ENCODE peak calls at places on chromosomes 1 and 21, in seven cellular contexts. One of them, this sample, is unnamed.

GRCh38 chr1:25712299-25712970 is 87.6 kb upstream of the SELENON start:
- DNase-seq in IMR-90: no peak
- DNase-seq in bronchial epithelial cell: no peak
- DNase-seq in suprapubic skin: no peak
- DNase-seq in small intestine: no peak
- DNase-seq in pancreas: no peak
- DNase-seq in fibroblast of pulmonary artery: no peak
- DNase-seq in this sample: no peak

GRCh38 chr1:198258491-198258890 is 101.7 kb downstream of the NEK7 start:
- DNase-seq in suprapubic skin: no peak
- DNase-seq in small intestine: no peak
- DNase-seq in bronchial epithelial cell: peak; percentile 80
- DNase-seq in IMR-90: peak; percentile 87
- DNase-seq in pancreas: no peak
- DNase-seq in fibroblast of pulmonary artery: peak; percentile 70
- DNase-seq in this sample: no peak

GRCh38 chr1:44217809-44218410 is 4.6 kb downstream of the DMAP1 start:
- DNase-seq in IMR-90: peak; percentile 62
- DNase-seq in bronchial epithelial cell: peak; percentile 53
- DNase-seq in fibroblast of pulmonary artery: peak; percentile 75
- DNase-seq in suprapubic skin: no peak
- DNase-seq in pancreas: peak; percentile 77
- DNase-seq in small intestine: peak; percentile 84
- DNase-seq in this sample: peak; percentile 82

GRCh38 chr1:116949213-116949985 is 39.7 kb downstream of the PTGFRN start:
- DNase-seq in bronchial epithelial cell: no peak
- DNase-seq in IMR-90: no peak
- DNase-seq in fibroblast of pulmonary artery: no peak
- DNase-seq in small intestine: no peak
- DNase-seq in pancreas: no peak
- DNase-seq in suprapubic skin: no peak
- DNase-seq in this sample: no peak

GRCh38 chr1:15130607-15131006 is 22.9 kb upstream of the TMEM51 start:
- DNase-seq in pancreas: no peak
- DNase-seq in bronchial epithelial cell: no peak
- DNase-seq in small intestine: no peak
- DNase-seq in fibroblast of pulmonary artery: no peak
- DNase-seq in IMR-90: no peak
- DNase-seq in suprapubic skin: no peak
- DNase-seq in this sample: no peak

GRCh38 chr1:37234941-37235418 is 200.7 kb upstream of the GRIK3 start:
- DNase-seq in bronchial epithelial cell: no peak
- DNase-seq in pancreas: no peak
- DNase-seq in suprapubic skin: no peak
- DNase-seq in IMR-90: no peak
- DNase-seq in small intestine: no peak
- DNase-seq in fibroblast of pulmonary artery: no peak
- DNase-seq in this sample: no peak

GRCh38 chr1:46535063-46535462 is 16.4 kb downstream of the KNCN start:
- DNase-seq in bronchial epithelial cell: peak; percentile 47
- DNase-seq in pancreas: peak; percentile 30
- DNase-seq in suprapubic skin: no peak
- DNase-seq in IMR-90: no peak
- DNase-seq in small intestine: peak; percentile 44
- DNase-seq in fibroblast of pulmonary artery: no peak
- DNase-seq in this sample: peak; percentile 56

GRCh38 chr1:29397256-29397590 is 160.9 kb downstream of the PTPRU start:
- DNase-seq in IMR-90: no peak
- DNase-seq in suprapubic skin: no peak
- DNase-seq in small intestine: no peak
- DNase-seq in bronchial epithelial cell: no peak
- DNase-seq in fibroblast of pulmonary artery: no peak
- DNase-seq in pancreas: no peak
- DNase-seq in this sample: no peak

GRCh38 chr1:1428174-1428573 is 7.1 kb upstream of the ANKRD65 start:
- DNase-seq in fibroblast of pulmonary artery: no peak
- DNase-seq in pancreas: peak; percentile 12
- DNase-seq in suprapubic skin: no peak
- DNase-seq in bronchial epithelial cell: no peak
- DNase-seq in IMR-90: no peak
- DNase-seq in small intestine: no peak
- DNase-seq in this sample: no peak

GRCh38 chr1:228836427-228836826 is 101.1 kb downstream of the RHOU start:
- DNase-seq in small intestine: peak; percentile 94
- DNase-seq in bronchial epithelial cell: no peak
- DNase-seq in suprapubic skin: no peak
- DNase-seq in IMR-90: no peak
- DNase-seq in fibroblast of pulmonary artery: no peak
- DNase-seq in pancreas: no peak
- DNase-seq in this sample: peak; percentile 53
- H3K4me3 ChIP-seq in small intestine: peak overlapping the region; percentile 58
- H3K4me3 ChIP-seq in bronchial epithelial cell: no peak overlapping the region
- H3K4me3 ChIP-seq in suprapubic skin: no peak overlapping the region
- H3K4me3 ChIP-seq in IMR-90: no peak overlapping the region
- H3K4me3 ChIP-seq in fibroblast of pulmonary artery: no peak overlapping the region
- H3K4me3 ChIP-seq in pancreas: no peak overlapping the region
- H3K4me3 ChIP-seq in this sample: no peak overlapping the region

DNA sequence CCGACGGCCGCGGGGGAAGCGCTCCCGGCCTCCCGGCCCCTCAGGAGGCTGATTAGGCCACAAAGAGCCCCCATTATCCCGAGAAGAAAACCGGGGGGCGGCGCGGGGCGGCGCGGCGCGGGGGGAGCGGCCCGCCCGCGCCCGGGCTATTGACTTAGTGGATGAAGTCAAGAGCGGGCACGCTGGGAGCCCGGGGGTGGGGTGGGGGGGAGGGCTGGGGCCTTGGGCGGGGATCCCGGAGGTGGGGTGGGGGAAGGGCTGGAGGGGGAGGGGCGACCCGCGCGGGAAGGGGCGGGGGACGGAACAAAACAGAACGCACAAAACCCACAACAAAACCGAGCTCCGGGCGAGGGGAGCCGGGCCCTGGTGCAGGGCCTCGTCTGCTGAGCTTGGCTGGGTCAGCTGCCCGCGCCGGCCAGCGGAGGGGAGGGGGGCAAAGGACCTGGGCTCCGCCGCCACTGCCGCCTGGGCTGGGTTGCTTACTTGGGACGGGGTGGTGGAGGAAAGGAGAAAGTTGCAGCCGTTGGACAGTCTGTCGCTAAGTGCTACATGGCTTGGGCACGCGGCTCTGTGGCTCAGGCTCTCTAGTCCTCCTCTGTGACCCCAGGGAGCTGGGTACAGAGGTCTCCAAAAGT is 16.2 kb downstream of the PAX7 start:
- DNase-seq in bronchial epithelial cell: no peak
- DNase-seq in small intestine: no peak
- DNase-seq in IMR-90: no peak
- DNase-seq in pancreas: no peak
- DNase-seq in fibroblast of pulmonary artery: no peak
- DNase-seq in suprapubic skin: no peak
- DNase-seq in this sample: no peak
- H3K4me3 ChIP-seq in bronchial epithelial cell: no peak overlapping the region
- H3K4me3 ChIP-seq in small intestine: no peak overlapping the region
- H3K4me3 ChIP-seq in IMR-90: no peak overlapping the region
- H3K4me3 ChIP-seq in pancreas: peak overlapping the region; percentile 12
- H3K4me3 ChIP-seq in fibroblast of pulmonary artery: no peak overlapping the region
- H3K4me3 ChIP-seq in suprapubic skin: peak overlapping the region; percentile 40
- H3K4me3 ChIP-seq in this sample: peak overlapping the region; percentile 35

GRCh38 chr21:38267136-38267535 is 10.3 kb downstream of the KCNJ15 start:
- DNase-seq in bronchial epithelial cell: no peak
- DNase-seq in fibroblast of pulmonary artery: no peak
- DNase-seq in pancreas: no peak
- DNase-seq in IMR-90: no peak
- DNase-seq in suprapubic skin: no peak
- DNase-seq in small intestine: no peak
- DNase-seq in this sample: no peak
- H3K4me3 ChIP-seq in bronchial epithelial cell: no peak overlapping the region
- H3K4me3 ChIP-seq in fibroblast of pulmonary artery: no peak overlapping the region
- H3K4me3 ChIP-seq in pancreas: no peak overlapping the region
- H3K4me3 ChIP-seq in IMR-90: no peak overlapping the region
- H3K4me3 ChIP-seq in suprapubic skin: no peak overlapping the region
- H3K4me3 ChIP-seq in small intestine: no peak overlapping the region
- H3K4me3 ChIP-seq in this sample: no peak overlapping the region

GRCh38 chr1:224435999-224436398 is 1.4 kb upstream of the WDR26 start:
- DNase-seq in pancreas: no peak
- DNase-seq in bronchial epithelial cell: peak; percentile 76
- DNase-seq in small intestine: peak; percentile 48
- DNase-seq in fibroblast of pulmonary artery: no peak
- DNase-seq in IMR-90: no peak
- DNase-seq in suprapubic skin: no peak
- DNase-seq in this sample: no peak
- H3K4me3 ChIP-seq in pancreas: no peak overlapping the region
- H3K4me3 ChIP-seq in bronchial epithelial cell: no peak overlapping the region
- H3K4me3 ChIP-seq in small intestine: no peak overlapping the region
- H3K4me3 ChIP-seq in fibroblast of pulmonary artery: peak overlapping the region; percentile 89
- H3K4me3 ChIP-seq in IMR-90: no peak overlapping the region
- H3K4me3 ChIP-seq in suprapubic skin: peak overlapping the region; percentile 88
- H3K4me3 ChIP-seq in this sample: no peak overlapping the region